ENCODE peak calls at places on chromosomes 11 and 22, in six cellular contexts. One of them, this sample, is unnamed.

GRCh38 chr11:13940611-13941256 is 21.8 kb upstream of the SPON1 start:
- DNase-seq in IMR-90: no peak
- DNase-seq in gastrocnemius medialis: no peak
- DNase-seq in sigmoid colon: no peak
- DNase-seq in heart left ventricle: no peak
- DNase-seq in HCT116: no peak
- DNase-seq in this sample: no peak

GRCh38 chr11:117099681-117100080 is 1.5 kb upstream of the SIK3 start:
- DNase-seq in IMR-90: no peak
- DNase-seq in gastrocnemius medialis: no peak
- DNase-seq in sigmoid colon: no peak
- DNase-seq in heart left ventricle: no peak
- DNase-seq in HCT116: no peak
- DNase-seq in this sample: no peak

GRCh38 chr11:116925050-116925449 is 87.6 kb upstream of the APOA1 start:
- DNase-seq in IMR-90: no peak
- DNase-seq in gastrocnemius medialis: no peak
- DNase-seq in sigmoid colon: no peak
- DNase-seq in heart left ventricle: no peak
- DNase-seq in HCT116: no peak
- DNase-seq in this sample: no peak

GRCh38 chr11:8642226-8642625 is 40.2 kb downstream of the TRIM66 start:
- DNase-seq in IMR-90: no peak
- DNase-seq in gastrocnemius medialis: no peak
- DNase-seq in sigmoid colon: no peak
- DNase-seq in heart left ventricle: no peak
- DNase-seq in HCT116: no peak
- DNase-seq in this sample: no peak

GRCh38 chr11:72523991-72524390 is 89.7 kb upstream of the CLPB start:
- DNase-seq in IMR-90: no peak
- DNase-seq in gastrocnemius medialis: no peak
- DNase-seq in sigmoid colon: no peak
- DNase-seq in heart left ventricle: no peak
- DNase-seq in HCT116: no peak
- DNase-seq in this sample: no peak

GRCh38 chr11:46553746-46554204 is 40.0 kb downstream of the AMBRA1 start:
- DNase-seq in IMR-90: no peak
- DNase-seq in gastrocnemius medialis: no peak
- DNase-seq in sigmoid colon: no peak
- DNase-seq in heart left ventricle: no peak
- DNase-seq in HCT116: peak; percentile 62
- DNase-seq in this sample: no peak

GRCh38 chr11:119223856-119224255 is 17.7 kb downstream of the CBL start:
- DNase-seq in IMR-90: peak; percentile 63
- DNase-seq in gastrocnemius medialis: no peak
- DNase-seq in sigmoid colon: no peak
- DNase-seq in heart left ventricle: no peak
- DNase-seq in HCT116: no peak
- DNase-seq in this sample: no peak

GRCh38 chr11:56932572-56933235 is 56.0 kb upstream of the OR5AK2 start:
- DNase-seq in IMR-90: peak; percentile 28
- DNase-seq in gastrocnemius medialis: no peak
- DNase-seq in sigmoid colon: no peak
- DNase-seq in heart left ventricle: no peak
- DNase-seq in HCT116: peak; percentile 63
- DNase-seq in this sample: no peak

GRCh38 chr11:34773211-34773610 is 143.0 kb downstream of the APIP start:
- DNase-seq in IMR-90: no peak
- DNase-seq in gastrocnemius medialis: no peak
- DNase-seq in sigmoid colon: no peak
- DNase-seq in heart left ventricle: no peak
- DNase-seq in HCT116: no peak
- DNase-seq in this sample: no peak

GRCh38 chr11:68128682-68129327 is 7.6 kb upstream of the CHKA start:
- DNase-seq in IMR-90: peak; percentile 70
- DNase-seq in gastrocnemius medialis: no peak
- DNase-seq in sigmoid colon: peak; percentile 85
- DNase-seq in heart left ventricle: peak; percentile 80
- DNase-seq in HCT116: no peak
- DNase-seq in this sample: peak; percentile 49

GRCh38 chr11:120208012-120208441 is 2.8 kb upstream of the OAF start:
- DNase-seq in IMR-90: no peak
- DNase-seq in gastrocnemius medialis: no peak
- DNase-seq in sigmoid colon: no peak
- DNase-seq in heart left ventricle: no peak
- DNase-seq in HCT116: no peak
- DNase-seq in this sample: no peak

GRCh38 chr11:63829823-63830489 is 9.0 kb upstream of the MARK2 start:
- DNase-seq in IMR-90: peak; percentile 44
- DNase-seq in gastrocnemius medialis: no peak
- DNase-seq in sigmoid colon: no peak
- DNase-seq in heart left ventricle: no peak
- DNase-seq in HCT116: no peak
- DNase-seq in this sample: no peak

GRCh38 chr11:128450882-128451647 is 136.3 kb downstream of the ETS1 start:
- DNase-seq in IMR-90: no peak
- DNase-seq in gastrocnemius medialis: no peak
- DNase-seq in sigmoid colon: no peak
- DNase-seq in heart left ventricle: no peak
- DNase-seq in HCT116: no peak
- DNase-seq in this sample: no peak

GRCh38 chr11:85941380-85941973 is 86.3 kb downstream of the CCDC83 start:
- DNase-seq in IMR-90: peak; percentile 74
- DNase-seq in gastrocnemius medialis: peak; percentile 32
- DNase-seq in sigmoid colon: peak; percentile 77
- DNase-seq in heart left ventricle: no peak
- DNase-seq in HCT116: no peak
- DNase-seq in this sample: no peak

GRCh38 chr22:46007848-46008261 is 30.9 kb upstream of the WNT7B start:
- DNase-seq in IMR-90: peak; percentile 87
- DNase-seq in gastrocnemius medialis: peak; percentile 40
- DNase-seq in sigmoid colon: peak; percentile 96
- DNase-seq in heart left ventricle: peak; percentile 92
- DNase-seq in HCT116: no peak
- DNase-seq in this sample: peak; percentile 90

DNA sequence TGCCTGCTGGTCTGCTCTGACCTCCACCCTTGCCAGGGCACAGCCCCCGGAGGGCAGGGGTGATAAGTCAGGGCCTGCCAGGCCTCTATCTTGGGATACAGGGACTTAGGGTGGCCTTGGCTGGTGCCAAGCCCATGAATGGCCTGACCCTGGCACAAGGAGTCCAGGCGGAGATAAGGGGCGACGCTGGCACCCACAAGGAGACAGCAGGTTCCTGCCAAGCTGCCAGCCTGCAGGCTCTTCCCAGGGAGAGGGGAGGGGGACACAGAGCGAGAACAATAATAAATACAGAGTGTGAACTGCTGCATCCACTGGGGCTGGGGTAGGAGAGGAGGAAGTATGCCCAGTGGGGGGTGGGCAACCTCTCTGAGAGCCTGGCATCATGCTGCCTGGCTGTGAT is 978 bp downstream of the CSDC2 start:
- DNase-seq in IMR-90: no peak
- DNase-seq in gastrocnemius medialis: no peak
- DNase-seq in sigmoid colon: no peak
- DNase-seq in heart left ventricle: peak; percentile 85
- DNase-seq in HCT116: no peak
- DNase-seq in this sample: no peak
- TF ChIP-seq POLR2A in IMR-90: no peak
- TF ChIP-seq POLR2A in gastrocnemius medialis: no peak
- TF ChIP-seq POLR2A in sigmoid colon: no peak
- TF ChIP-seq POLR2A in heart left ventricle: no peak
- TF ChIP-seq POLR2A in HCT116: no peak
- TF ChIP-seq POLR2A in this sample: no peak

DNA sequence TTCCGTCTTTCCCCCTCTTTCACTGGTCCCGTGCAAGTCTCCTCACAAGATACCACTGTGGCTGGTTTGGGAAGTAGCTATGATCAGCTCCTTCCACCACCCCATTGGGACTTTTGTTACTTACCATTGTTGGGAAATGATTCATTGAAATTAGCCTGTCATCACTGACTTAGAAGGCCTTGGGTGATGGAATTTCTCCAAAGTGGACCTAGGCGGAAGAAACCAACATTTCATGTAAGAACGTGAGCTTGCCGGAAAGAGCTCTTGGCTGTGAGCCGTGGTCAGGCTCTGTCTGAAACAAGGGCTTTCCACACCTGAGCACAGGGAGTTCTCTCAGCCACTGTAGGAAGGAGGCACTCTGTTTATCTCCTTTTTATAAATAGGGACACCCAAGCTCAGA is 23.5 kb upstream of the CRYBB3 start:
- DNase-seq in IMR-90: no peak
- DNase-seq in gastrocnemius medialis: no peak
- DNase-seq in sigmoid colon: no peak
- DNase-seq in heart left ventricle: no peak
- DNase-seq in HCT116: no peak
- DNase-seq in this sample: peak; percentile 83
- TF ChIP-seq POLR2A in IMR-90: no peak
- TF ChIP-seq POLR2A in gastrocnemius medialis: no peak
- TF ChIP-seq POLR2A in sigmoid colon: no peak
- TF ChIP-seq POLR2A in heart left ventricle: no peak
- TF ChIP-seq POLR2A in HCT116: no peak
- TF ChIP-seq POLR2A in this sample: no peak

DNA sequence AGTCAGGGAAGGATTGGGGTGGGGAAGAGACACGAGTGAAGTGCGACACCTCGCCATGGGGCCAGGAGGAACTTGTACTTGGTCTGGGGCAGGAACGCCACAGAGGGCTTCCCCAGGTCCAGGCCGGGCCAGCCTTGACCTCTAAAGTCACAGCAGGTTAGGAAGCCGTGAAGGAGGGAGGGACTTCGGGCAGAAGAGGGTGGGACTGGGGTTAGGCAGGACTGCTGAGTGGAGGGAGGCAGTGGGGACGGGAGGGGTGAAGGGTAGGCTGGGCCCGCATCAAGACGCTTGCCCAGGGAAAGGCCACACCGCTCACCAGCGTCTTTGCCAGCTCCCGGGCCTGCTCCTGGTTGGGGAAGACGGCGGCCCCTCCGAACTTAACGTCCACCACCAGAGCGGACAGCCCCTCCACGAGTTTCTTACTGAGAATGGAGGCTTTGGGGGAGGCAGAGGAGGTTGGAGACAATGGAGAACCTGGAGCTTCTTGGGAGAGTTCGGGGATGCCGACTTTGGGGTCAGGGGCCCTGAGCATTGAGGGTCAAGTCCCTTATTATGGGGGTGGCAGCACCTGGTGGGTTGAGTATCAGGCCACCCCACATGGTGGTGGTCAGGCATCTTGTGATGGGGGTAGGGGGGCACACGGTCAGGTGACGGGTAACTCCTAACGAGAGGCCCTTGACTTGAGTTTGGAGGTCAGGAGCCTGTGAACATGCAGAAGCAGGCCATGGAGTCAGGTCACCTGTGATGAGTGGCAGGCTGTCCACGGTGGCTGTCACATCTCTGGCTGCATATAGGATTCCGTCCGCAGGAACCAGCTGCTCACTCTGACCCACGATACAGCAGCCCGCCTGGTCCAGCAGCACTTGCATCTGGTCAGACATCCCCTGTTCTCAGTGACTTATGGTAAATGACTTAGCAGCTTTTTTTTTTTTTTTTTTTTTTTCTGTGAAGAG is 1.7 kb upstream of the SCO2 start:
- DNase-seq in IMR-90: no peak
- DNase-seq in gastrocnemius medialis: no peak
- DNase-seq in sigmoid colon: peak; percentile 82
- DNase-seq in heart left ventricle: peak; percentile 74
- DNase-seq in HCT116: no peak
- DNase-seq in this sample: peak; percentile 51
- TF ChIP-seq POLR2A in IMR-90: no peak
- TF ChIP-seq POLR2A in gastrocnemius medialis: no peak
- TF ChIP-seq POLR2A in sigmoid colon: no peak
- TF ChIP-seq POLR2A in heart left ventricle: no peak
- TF ChIP-seq POLR2A in HCT116: peak; percentile 94
- TF ChIP-seq POLR2A in this sample: no peak

DNA sequence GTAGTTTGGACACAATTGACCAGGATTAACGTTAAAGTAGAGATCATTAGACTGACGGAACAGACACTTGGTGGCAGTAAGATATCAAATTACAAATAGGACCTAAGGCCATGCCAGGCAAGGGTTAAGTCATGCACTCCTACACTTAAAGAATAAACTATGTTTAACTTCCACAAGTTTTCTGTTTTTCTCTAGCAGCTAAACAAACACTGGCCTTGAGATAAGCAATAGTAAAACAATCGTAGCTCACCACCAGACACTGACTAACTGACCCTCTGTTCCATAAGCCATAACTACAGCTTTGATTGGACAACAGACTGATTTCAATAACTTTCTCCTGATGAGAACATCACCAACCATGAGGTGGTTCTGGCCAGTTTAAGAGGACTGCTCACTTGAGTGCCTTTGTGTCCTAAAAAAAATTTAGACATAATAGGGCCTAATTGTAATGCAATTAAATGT is 2.0 kb upstream of the CEP126 start:
- DNase-seq in IMR-90: peak; percentile 67
- DNase-seq in gastrocnemius medialis: no peak
- DNase-seq in sigmoid colon: no peak
- DNase-seq in heart left ventricle: no peak
- DNase-seq in HCT116: no peak
- DNase-seq in this sample: no peak
- TF ChIP-seq POLR2A in IMR-90: no peak
- TF ChIP-seq POLR2A in gastrocnemius medialis: no peak
- TF ChIP-seq POLR2A in sigmoid colon: no peak
- TF ChIP-seq POLR2A in heart left ventricle: no peak
- TF ChIP-seq POLR2A in HCT116: no peak
- TF ChIP-seq POLR2A in this sample: no peak

DNA sequence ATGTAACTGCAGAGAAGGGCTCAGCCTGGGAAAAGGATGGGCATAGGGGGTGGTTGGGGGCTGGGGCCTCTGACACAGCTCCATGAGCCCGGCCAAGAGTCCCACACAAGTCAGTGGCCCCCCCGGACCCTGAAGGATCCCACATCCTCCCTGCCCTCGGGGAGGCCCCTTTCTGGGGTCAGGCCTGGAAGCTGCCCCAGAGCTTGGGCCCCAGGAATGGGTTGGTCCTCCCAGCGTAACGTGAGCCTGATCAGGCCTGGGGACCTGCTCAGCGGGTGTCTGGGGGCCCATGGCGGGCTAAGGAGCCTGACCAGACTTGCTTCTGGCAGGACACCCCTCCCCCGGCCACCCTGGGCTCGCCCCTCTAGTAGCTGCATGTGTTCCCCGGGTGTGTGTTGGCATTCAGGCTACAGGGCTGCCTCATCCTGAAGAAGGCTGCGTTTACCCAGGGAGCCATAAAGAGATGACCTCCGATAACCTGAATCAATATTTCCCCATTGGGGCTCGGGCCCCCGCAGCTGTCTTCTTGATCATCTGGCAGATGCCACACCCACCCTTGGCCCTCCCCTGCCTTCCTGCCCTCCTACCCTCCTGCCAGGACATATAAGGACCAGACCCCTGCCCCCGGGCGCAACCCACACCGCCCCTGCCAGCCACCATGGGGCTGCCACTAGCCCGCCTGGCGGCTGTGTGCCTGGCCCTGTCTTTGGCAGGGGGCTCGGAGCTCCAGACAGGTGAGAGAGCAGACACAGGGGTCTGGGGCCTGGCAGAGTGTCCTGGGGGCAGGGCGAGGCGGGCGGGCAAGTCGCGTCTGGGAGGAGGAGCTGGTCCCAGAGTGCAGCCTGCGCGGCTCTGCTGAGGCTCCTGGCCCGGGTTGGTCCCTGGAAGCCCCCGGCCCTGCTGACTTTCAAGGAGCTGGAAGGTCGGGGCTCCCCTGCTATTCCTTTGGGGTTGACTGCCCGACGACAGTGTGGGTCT is at the start of gene MUC2:
- DNase-seq in IMR-90: no peak
- DNase-seq in gastrocnemius medialis: no peak
- DNase-seq in sigmoid colon: peak; percentile 64
- DNase-seq in heart left ventricle: peak; percentile 21
- DNase-seq in HCT116: no peak
- DNase-seq in this sample: no peak
- TF ChIP-seq POLR2A in IMR-90: no peak
- TF ChIP-seq POLR2A in gastrocnemius medialis: no peak
- TF ChIP-seq POLR2A in sigmoid colon: no peak
- TF ChIP-seq POLR2A in heart left ventricle: no peak
- TF ChIP-seq POLR2A in HCT116: no peak
- TF ChIP-seq POLR2A in this sample: no peak

This sample was measured in breast epithelium.